ENCODE peak calls at places on chromosome 11, in ten cellular contexts. Z is endothelial cell of umbilical vein; V is skeletal muscle cell; Q is pancreas; Y is CD8-positive, alpha-beta memory T cell; O is bronchial epithelial cell; H is Panc1; K is astrocyte of the cerebellum; M is breast epithelium; J is left ventricle myocardium inferior. W is an unnamed sample.

GRCh38 chr11:92329137-92329536 is 104.5 kb downstream of the FAT3 start:
- DNase-seq in Y (no peak), K (no peak), Z (no peak), H (no peak), O (no peak), V (no peak), Q (no peak), M (no peak), J (no peak), W (no peak)

GRCh38 chr11:10654211-10655150 is 39.1 kb downstream of the IRAG1 start:
- DNase-seq in H (no peak), K (no peak), O (peak; percentile 76), M (no peak), J (no peak), Q (no peak), Z (peak; percentile 73), Y (no peak), V (no peak), W (no peak)

GRCh38 chr11:76153609-76153949 is 52.7 kb downstream of the WNT11 start:
- DNase-seq in K (no peak), Y (no peak), M (no peak), Z (no peak), V (no peak), O (peak; percentile 65), H (no peak), Q (no peak), J (no peak), W (no peak)

GRCh38 chr11:69947772-69948255 is 128.6 kb upstream of the FGF3 start:
- DNase-seq in V (no peak), J (peak; percentile 1), O (no peak), Q (no peak), M (no peak), Z (no peak), Y (no peak), H (no peak), K (no peak), W (no peak)

GRCh38 chr11:9396752-9397151 is 12.3 kb downstream of the IPO7 start:
- DNase-seq in M (no peak), J (no peak), V (no peak), Y (no peak), Q (no peak), H (no peak), Z (no peak), K (no peak), O (no peak), W (no peak)

GRCh38 chr11:78318733-78319132 is 98.9 kb downstream of the GAB2 start:
- DNase-seq in J (no peak), V (no peak), O (no peak), H (no peak), Z (no peak), Q (no peak), K (no peak), M (no peak), Y (no peak), W (no peak)

GRCh38 chr11:31254411-31254810 is 115.1 kb downstream of the DCDC1 start:
- DNase-seq in M (no peak), J (no peak), H (no peak), O (peak; percentile 90), V (no peak), Z (no peak), Y (no peak), Q (no peak), K (no peak), W (no peak)

GRCh38 chr11:77038029-77038824 is 4.0 kb downstream of the B3GNT6 start:
- DNase-seq in J (no peak), K (no peak), O (no peak), V (no peak), Y (no peak), H (no peak), Z (no peak), Q (no peak), M (no peak), W (no peak)

GRCh38 chr11:113514856-113515255 is 39.7 kb upstream of the DRD2 start:
- DNase-seq in M (no peak), H (no peak), O (peak; percentile 83), K (no peak), Y (no peak), V (no peak), J (no peak), Q (no peak), Z (no peak), W (no peak)

GRCh38 chr11:64545605-64546004 is 45.4 kb upstream of the SLC22A12 start:
- DNase-seq in H (peak; percentile 67), Y (no peak), K (no peak), Z (peak; percentile 72), O (peak; percentile 85), Q (no peak), J (no peak), M (no peak), V (peak; percentile 31), W (peak; percentile 21)

GRCh38 chr11:58688779-58689503 is 42.8 kb downstream of the GLYAT start:
- DNase-seq in K (no peak), O (peak; percentile 94), Q (no peak), H (no peak), Z (no peak), V (no peak), M (no peak), Y (no peak), J (no peak), W (no peak)

GRCh38 chr11:92413757-92414513 is 189.3 kb downstream of the FAT3 start:
- DNase-seq in K (no peak), H (no peak), Z (no peak), O (no peak), V (no peak), M (no peak), Y (no peak), Q (no peak), J (no peak), W (no peak)

GRCh38 chr11:45178890-45179663 is 32.6 kb downstream of the PRDM11 start:
- DNase-seq in Z (peak; percentile 9), V (no peak), M (no peak), O (peak; percentile 95), Y (no peak), Q (no peak), J (no peak), H (no peak), K (no peak), W (no peak)

GRCh38 chr11:17014321-17014773 is at the start of gene PLEKHA7:
- DNase-seq in Y (no peak), J (no peak), O (no peak), Q (no peak), M (no peak), K (no peak), H (no peak), Z (no peak), V (no peak), W (no peak)

GRCh38 chr11:131838016-131838415 is 467.6 kb downstream of the NTM start:
- DNase-seq in O (no peak), V (no peak), J (no peak), Y (no peak), M (no peak), K (no peak), Z (no peak), Q (no peak), H (no peak), W (no peak)

GRCh38 chr11:47436726-47437125 is 10.5 kb upstream of the PSMC3 start:
- DNase-seq in Z (no peak), K (no peak), M (no peak), O (no peak), Q (no peak), V (no peak), Y (no peak), H (no peak), J (no peak), W (no peak)
- H3K4me3 ChIP-seq in Z (no peak overlapping the region), K (no peak overlapping the region), M (no peak overlapping the region), O (no peak overlapping the region), Q (no peak overlapping the region), V (no peak overlapping the region), Y (no peak overlapping the region), H (no peak overlapping the region), J (no peak overlapping the region), W (no peak overlapping the region)

GRCh38 chr11:128047026-128047425 is 540.3 kb downstream of the ETS1 start:
- DNase-seq in O (peak; percentile 55), H (no peak), Y (no peak), Z (peak; percentile 69), J (no peak), V (no peak), M (no peak), K (no peak), Q (no peak), W (no peak)
- H3K4me3 ChIP-seq in O (no peak overlapping the region), H (no peak overlapping the region), Y (no peak overlapping the region), Z (no peak overlapping the region), J (no peak overlapping the region), V (no peak overlapping the region), M (no peak overlapping the region), K (no peak overlapping the region), Q (no peak overlapping the region), W (no peak overlapping the region)

GRCh38 chr11:6351782-6352181 is 31.5 kb upstream of the CAVIN3 start:
- DNase-seq in O (peak; percentile 12), M (no peak), Q (no peak), J (no peak), K (no peak), Y (no peak), V (no peak), H (no peak), Z (no peak), W (no peak)

GRCh38 chr11:6357222-6357621 is 33.1 kb upstream of the SMPD1 start:
- DNase-seq in M (no peak), V (peak; percentile 82), K (peak; percentile 56), Y (no peak), H (no peak), O (peak; percentile 87), Z (no peak), J (peak; percentile 53), Q (peak; percentile 29), W (peak; percentile 67)

GRCh38 chr11:6354651-6355485 is 34.6 kb upstream of the CAVIN3 start:
- DNase-seq in Z (peak; percentile 38), K (no peak), Y (no peak), H (no peak), M (no peak), O (no peak), J (no peak), Q (no peak), V (no peak), W (no peak)

GRCh38 chr11:6353367-6353987 is 33.2 kb upstream of the CAVIN3 start:
- DNase-seq in O (peak; percentile 74), Y (peak; percentile 23), J (peak; percentile 24), K (peak; percentile 19), Q (peak; percentile 70), H (peak; percentile 55), M (no peak), Z (peak; percentile 51), V (no peak), W (no peak)

GRCh38 chr11:6356503-6356902 is 33.8 kb upstream of the SMPD1 start:
- DNase-seq in Y (no peak), J (no peak), Q (no peak), K (no peak), V (no peak), H (no peak), M (no peak), Z (no peak), O (no peak), W (no peak)
- H3K4me3 ChIP-seq in Y (no peak overlapping the region), J (no peak overlapping the region), Q (no peak overlapping the region), K (no peak overlapping the region), V (no peak overlapping the region), H (no peak overlapping the region), M (no peak overlapping the region), Z (no peak overlapping the region), O (no peak overlapping the region), W (no peak overlapping the region)

DNA sequence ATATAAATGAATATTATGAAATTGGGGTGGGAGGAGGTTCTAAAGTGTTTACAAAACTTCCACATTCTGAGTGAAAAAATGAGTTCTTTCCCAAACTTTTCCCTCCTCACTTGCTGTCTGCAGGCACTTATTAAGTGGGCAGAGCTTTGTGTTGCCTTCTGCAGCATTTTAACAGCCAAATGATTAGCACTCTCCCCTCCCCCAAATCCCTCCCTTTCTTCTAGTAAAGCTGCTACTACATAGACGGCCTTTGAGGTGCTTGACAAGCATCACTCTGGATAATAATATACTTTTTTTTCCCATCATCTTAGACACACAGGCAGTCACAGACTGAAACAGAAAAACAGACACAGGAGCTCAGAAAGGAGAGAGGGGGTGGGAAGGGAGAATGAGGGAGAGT is 493.5 kb downstream of the DLG2 start:
- DNase-seq in O (no peak), K (no peak), Y (no peak), Z (no peak), M (no peak), J (no peak), V (no peak), H (no peak), Q (no peak), W (no peak)
- H3K4me3 ChIP-seq in O (no peak overlapping the region), K (no peak overlapping the region), Y (no peak overlapping the region), Z (no peak overlapping the region), M (no peak overlapping the region), J (no peak overlapping the region), V (no peak overlapping the region), H (no peak overlapping the region), Q (no peak overlapping the region), W (no peak overlapping the region)

W was measured in AG04450.